ENCODE peak calls at places on chromosomes 5 and 9, in four cellular contexts. One of them, this sample, is unnamed.

GRCh38 chr9:89519393-89519805 is 21.5 kb upstream of the SEMA4D start:
- DNase-seq in hepatic stellate cell: no peak
- DNase-seq in T-helper 9 cell: no peak
- DNase-seq in activated naive CD8-positive, alpha-beta T cell treated with anti-CD3 and anti-CD28 coated beads, Interleukin-2, amount 50 U/mL, for 24 hours: no peak
- DNase-seq in this sample: no peak

GRCh38 chr9:100099722-100100042 is 639 bp downstream of the INVS start:
- DNase-seq in hepatic stellate cell: peak
- DNase-seq in T-helper 9 cell: no peak
- DNase-seq in activated naive CD8-positive, alpha-beta T cell treated with anti-CD3 and anti-CD28 coated beads, Interleukin-2, amount 50 U/mL, for 24 hours: peak
- DNase-seq in this sample: no peak

GRCh38 chr5:123549256-123549904 is 37.4 kb downstream of the CSNK1G3 start:
- DNase-seq in hepatic stellate cell: no peak
- DNase-seq in T-helper 9 cell: peak
- DNase-seq in activated naive CD8-positive, alpha-beta T cell treated with anti-CD3 and anti-CD28 coated beads, Interleukin-2, amount 50 U/mL, for 24 hours: peak
- DNase-seq in this sample: no peak

GRCh38 chr5:154858972-154859950 is 834 bp downstream of the CNOT8 start:
- DNase-seq in activated naive CD8-positive, alpha-beta T cell treated with anti-CD3 and anti-CD28 coated beads, Interleukin-2, amount 50 U/mL, for 24 hours: peak
- DNase-seq in hepatic stellate cell: no peak
- DNase-seq in T-helper 9 cell: no peak
- DNase-seq in this sample: no peak

GRCh38 chr5:78293856-78294249 is 645 bp downstream of the AP3B1 start:
- DNase-seq in activated naive CD8-positive, alpha-beta T cell treated with anti-CD3 and anti-CD28 coated beads, Interleukin-2, amount 50 U/mL, for 24 hours: no peak
- DNase-seq in hepatic stellate cell: peak
- DNase-seq in T-helper 9 cell: no peak
- DNase-seq in this sample: no peak

GRCh38 chr5:2160811-2161210 is 278.1 kb upstream of the IRX4 start:
- DNase-seq in hepatic stellate cell: no peak
- DNase-seq in activated naive CD8-positive, alpha-beta T cell treated with anti-CD3 and anti-CD28 coated beads, Interleukin-2, amount 50 U/mL, for 24 hours: no peak
- DNase-seq in T-helper 9 cell: no peak
- DNase-seq in this sample: no peak

GRCh38 chr5:65213921-65214525 is 267.7 kb downstream of the ADAMTS6 start:
- DNase-seq in T-helper 9 cell: no peak
- DNase-seq in activated naive CD8-positive, alpha-beta T cell treated with anti-CD3 and anti-CD28 coated beads, Interleukin-2, amount 50 U/mL, for 24 hours: no peak
- DNase-seq in hepatic stellate cell: no peak
- DNase-seq in this sample: no peak

GRCh38 chr5:171957591-171958251 is 48.7 kb downstream of the FBXW11 start:
- DNase-seq in T-helper 9 cell: no peak
- DNase-seq in hepatic stellate cell: no peak
- DNase-seq in activated naive CD8-positive, alpha-beta T cell treated with anti-CD3 and anti-CD28 coated beads, Interleukin-2, amount 50 U/mL, for 24 hours: peak
- DNase-seq in this sample: no peak

GRCh38 chr9:21995652-21996275 is 1.2 kb downstream of the CDKN2B-AS1 start:
- DNase-seq in hepatic stellate cell: peak
- DNase-seq in T-helper 9 cell: no peak
- DNase-seq in activated naive CD8-positive, alpha-beta T cell treated with anti-CD3 and anti-CD28 coated beads, Interleukin-2, amount 50 U/mL, for 24 hours: peak
- DNase-seq in this sample: no peak